ENCODE peak calls at places on chromosomes 11 and 22, in ten cellular contexts. Z is activated CD8-positive, alpha-beta T cell treated with anti-CD3 and anti-CD28 coated beads, Interleukin-2, amount 10 ng/mL, durations not matched to agents 7 days and 5 days; M is stimulated activated CD4-positive, alpha-beta T cell treated with anti-CD3 and anti-CD28 coated beads, Interleukin-1b, Interleukin-23, amount 100 ng/mL, for 1 hour; B is AG09319; K is RWPE1; I is kidney; X is HCT116; Y is NCI-H345; Q is A549; H is stimulated activated CD8-positive, alpha-beta memory T cell treated with anti-CD3 and anti-CD28 coated beads, Interleukin-7, amount 100 ng/mL, for 1 hour. T is an unnamed sample.

GRCh38 chr11:5291207-5291838 is 10.4 kb downstream of the OR51B4 start:
- DNase-seq in Z (no peak), I (no peak), Q (peak), H (no peak), Y (peak), X (peak), K (peak), M (no peak), B (no peak), T (no peak)

GRCh38 chr11:114262681-114263509 is 33.3 kb upstream of the NNMT start:
- DNase-seq in Q (peak), B (peak), I (no peak), Y (peak), M (no peak), K (peak), X (peak), Z (peak), H (no peak), T (peak)

GRCh38 chr11:31397239-31397834 is 27.7 kb downstream of the DNAJC24 start:
- DNase-seq in K (peak), Y (peak), I (no peak), X (no peak), Q (peak), Z (no peak), B (no peak), H (no peak), M (no peak), T (no peak)

GRCh38 chr11:103111400-103111799 is 2.2 kb downstream of the DYNC2H1 start:
- DNase-seq in H (no peak), M (no peak), Q (no peak), Y (no peak), X (no peak), B (no peak), I (no peak), Z (no peak), K (no peak), T (no peak)

GRCh38 chr22:18066181-18066859 is 11.5 kb upstream of the PEX26 start:
- DNase-seq in B (no peak), M (no peak), I (peak), K (no peak), Q (no peak), Z (no peak), X (no peak), Y (no peak), H (no peak), T (no peak)

GRCh38 chr22:36442506-36443197 is 38.8 kb downstream of the TXN2 start:
- DNase-seq in I (no peak), Z (no peak), Y (peak), B (no peak), X (no peak), H (no peak), K (no peak), M (no peak), Q (no peak), T (no peak)

GRCh38 chr11:128678017-128678416 is 15.9 kb upstream of the FLI1 start:
- DNase-seq in Q (no peak), I (no peak), K (no peak), M (no peak), Y (no peak), X (no peak), Z (no peak), B (no peak), H (no peak), T (no peak)

GRCh38 chr11:69049490-69049867 is 747 bp downstream of the TPCN2 start:
- DNase-seq in I (peak), H (no peak), Y (no peak), Q (peak), X (no peak), Z (peak), B (no peak), K (peak), M (no peak), T (peak)

GRCh38 chr22:48428556-48429371 is 1398.9 kb downstream of the BRD1 start:
- DNase-seq in K (no peak), I (no peak), B (no peak), M (no peak), Q (no peak), X (no peak), Y (no peak), H (no peak), Z (no peak), T (no peak)